ENCODE peak calls at places on chromosomes 4 and X, in eight cellular contexts. T is HFF-Myc; U is endothelial cell of umbilical vein; M is endodermal cell; Z is CD4-positive, CD25-positive, alpha-beta regulatory T cell; D is tibial nerve; S is aorta; B is AG04450. L is an unnamed sample.

GRCh38 chr4:76691767-76692689 is 205.9 kb downstream of the SOWAHB start:
- DNase-seq in T (no peak), U (no peak), M (no peak), Z (no peak), D (no peak), S (no peak), B (no peak), L (no peak)

GRCh38 chr4:38728651-38729141 is 54.1 kb downstream of the TLR10 start:
- DNase-seq in T (no peak), U (no peak), M (peak), Z (peak), D (no peak), S (no peak), B (no peak), L (peak)

GRCh38 chr4:2330119-2331042 is 68.5 kb upstream of the MXD4 start:
- DNase-seq in T (peak), U (peak), M (no peak), Z (no peak), D (no peak), S (peak), B (peak), L (peak)

GRCh38 chrX:29257516-29257915 is 670.3 kb downstream of the IL1RAPL1 start:
- DNase-seq in T (no peak), U (no peak), M (no peak), Z (no peak), D (no peak), S (no peak), B (peak), L (no peak)

GRCh38 chr4:169345207-169345788 is 74.5 kb upstream of the SH3RF1 start:
- DNase-seq in T (peak), U (peak), M (no peak), Z (no peak), D (no peak), S (no peak), B (no peak), L (no peak)

GRCh38 chr4:75820676-75821075 is 81.6 kb downstream of the PPEF2 start:
- DNase-seq in T (no peak), U (no peak), M (no peak), Z (no peak), D (no peak), S (no peak), B (no peak), L (no peak)

GRCh38 chrX:19585370-19586082 is 70.2 kb upstream of the MAP3K15 start:
- DNase-seq in T (no peak), U (no peak), M (no peak), Z (no peak), D (no peak), S (no peak), B (no peak), L (no peak)

GRCh38 chr4:6221296-6221850 is 21.0 kb upstream of the JAKMIP1 start:
- DNase-seq in T (no peak), U (no peak), M (peak), Z (no peak), D (no peak), S (no peak), B (no peak), L (peak)

GRCh38 chr4:112348488-112349158 is 51.5 kb downstream of the ALPK1 start:
- DNase-seq in T (peak), U (peak), M (peak), Z (no peak), D (peak), S (peak), B (peak), L (peak)

GRCh38 chr4:113154281-113154680 is 104.8 kb downstream of the ANK2 start:
- DNase-seq in T (no peak), U (no peak), M (no peak), Z (no peak), D (no peak), S (no peak), B (no peak), L (no peak)

GRCh38 chrX:95318882-95319281 is 1365.8 kb upstream of the DIAPH2 start:
- DNase-seq in T (no peak), U (no peak), M (peak), Z (peak), D (no peak), S (no peak), B (no peak), L (peak)

GRCh38 chr4:766152-766515 is 59.8 kb downstream of the CPLX1 start:
- DNase-seq in T (no peak), U (no peak), M (no peak), Z (no peak), D (no peak), S (no peak), B (no peak), L (peak)

GRCh38 chr4:2797545-2798305 is 4.8 kb downstream of the SH3BP2 start:
- DNase-seq in T (no peak), U (no peak), M (no peak), Z (peak), D (no peak), S (no peak), B (no peak), L (no peak)

GRCh38 chr4:119865789-119866188 is 200.9 kb downstream of the MAD2L1 start:
- DNase-seq in T (no peak), U (no peak), M (no peak), Z (no peak), D (no peak), S (no peak), B (no peak), L (no peak)

GRCh38 chr4:113476800-113477199 is 284.7 kb downstream of the CAMK2D start:
- DNase-seq in T (no peak), U (no peak), M (no peak), Z (peak), D (no peak), S (no peak), B (no peak), L (no peak)

GRCh38 chrX:133645251-133645650 is 230.0 kb upstream of the GPC4 start:
- DNase-seq in T (no peak), U (no peak), M (no peak), Z (no peak), D (no peak), S (no peak), B (no peak), L (no peak)

GRCh38 chr4:167143018-167143417 is 91.3 kb downstream of the SPOCK3 start:
- DNase-seq in T (no peak), U (no peak), M (no peak), Z (no peak), D (no peak), S (no peak), B (no peak), L (no peak)

GRCh38 chrX:150517303-150517896 is 51.0 kb upstream of the MTM1 start:
- DNase-seq in T (no peak), U (no peak), M (no peak), Z (no peak), D (no peak), S (no peak), B (peak), L (no peak)

GRCh38 chrX:3713225-3713936 is at the start of gene PRKX:
- DNase-seq in T (no peak), U (peak), M (peak), Z (peak), D (no peak), S (peak), B (no peak), L (peak)

GRCh38 chr4:26594778-26595177 is 10.9 kb downstream of the TBC1D19 start:
- DNase-seq in T (no peak), U (no peak), M (no peak), Z (no peak), D (no peak), S (no peak), B (no peak), L (no peak)

GRCh38 chrX:38654302-38654701 is 93.0 kb downstream of the TSPAN7 start:
- DNase-seq in T (no peak), U (peak), M (no peak), Z (peak), D (peak), S (no peak), B (no peak), L (peak)

GRCh38 chrX:55118574-55118973 is 29.8 kb downstream of the PAGE2 start:
- DNase-seq in T (no peak), U (peak), M (no peak), Z (peak), D (no peak), S (no peak), B (no peak), L (no peak)

GRCh38 chrX:154751669-154752271 is 893 bp upstream of the GAB3 start:
- DNase-seq in T (no peak), U (peak), M (no peak), Z (no peak), D (no peak), S (no peak), B (no peak), L (no peak)

GRCh38 chrX:154749856-154750255 is 1.0 kb downstream of the GAB3 start:
- DNase-seq in T (no peak), U (no peak), M (no peak), Z (no peak), D (no peak), S (no peak), B (no peak), L (no peak)

GRCh38 chrX:154750301-154751120 is at the start of gene GAB3:
- DNase-seq in T (no peak), U (peak), M (peak), Z (peak), D (no peak), S (peak), B (no peak), L (peak)

GRCh38 chrX:154748712-154749339 is 2.1 kb downstream of the GAB3 start:
- DNase-seq in T (no peak), U (peak), M (peak), Z (peak), D (peak), S (no peak), B (no peak), L (peak)

GRCh38 chrX:154751121-154751668 is 318 bp upstream of the GAB3 start:
- DNase-seq in T (no peak), U (no peak), M (peak), Z (no peak), D (no peak), S (peak), B (no peak), L (no peak)
- H3K4me3 ChIP-seq in T (no peak), U (no peak), M (no peak), Z (peak), D (peak), S (peak), B (peak), L (peak)

GRCh38 chr4:155442267-155443105 is 65.7 kb upstream of the MAP9 start:
- DNase-seq in T (peak), U (peak), M (peak), Z (peak), D (peak), S (peak), B (no peak), L (peak)
- H3K4me3 ChIP-seq in T (no peak), U (no peak), M (no peak), Z (no peak), D (no peak), S (peak), B (no peak), L (no peak)

DNA sequence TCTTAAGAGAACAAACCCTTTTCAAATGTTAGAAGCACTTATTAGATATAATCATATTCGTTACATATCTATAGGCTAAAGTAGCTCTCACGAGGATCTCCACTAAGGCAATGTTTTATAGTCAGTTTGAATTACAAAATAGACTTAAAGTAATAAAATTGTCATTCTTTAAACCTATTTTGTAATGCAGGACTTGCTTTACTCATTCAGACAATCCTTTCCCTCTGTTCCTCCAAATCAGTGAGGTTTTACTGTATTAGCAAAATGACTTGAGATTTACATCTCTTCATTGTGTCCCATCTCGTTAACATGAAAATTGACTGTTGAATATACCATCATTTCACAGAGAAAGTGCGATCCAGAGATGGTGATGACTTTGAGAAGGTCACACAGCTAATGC is 264.4 kb downstream of the THOC2 start:
- DNase-seq in T (no peak), U (no peak), M (no peak), Z (no peak), D (no peak), S (no peak), B (no peak), L (no peak)
- H3K4me3 ChIP-seq in T (no peak), U (no peak), M (no peak), Z (no peak), D (no peak), S (no peak), B (no peak), L (no peak)

DNA sequence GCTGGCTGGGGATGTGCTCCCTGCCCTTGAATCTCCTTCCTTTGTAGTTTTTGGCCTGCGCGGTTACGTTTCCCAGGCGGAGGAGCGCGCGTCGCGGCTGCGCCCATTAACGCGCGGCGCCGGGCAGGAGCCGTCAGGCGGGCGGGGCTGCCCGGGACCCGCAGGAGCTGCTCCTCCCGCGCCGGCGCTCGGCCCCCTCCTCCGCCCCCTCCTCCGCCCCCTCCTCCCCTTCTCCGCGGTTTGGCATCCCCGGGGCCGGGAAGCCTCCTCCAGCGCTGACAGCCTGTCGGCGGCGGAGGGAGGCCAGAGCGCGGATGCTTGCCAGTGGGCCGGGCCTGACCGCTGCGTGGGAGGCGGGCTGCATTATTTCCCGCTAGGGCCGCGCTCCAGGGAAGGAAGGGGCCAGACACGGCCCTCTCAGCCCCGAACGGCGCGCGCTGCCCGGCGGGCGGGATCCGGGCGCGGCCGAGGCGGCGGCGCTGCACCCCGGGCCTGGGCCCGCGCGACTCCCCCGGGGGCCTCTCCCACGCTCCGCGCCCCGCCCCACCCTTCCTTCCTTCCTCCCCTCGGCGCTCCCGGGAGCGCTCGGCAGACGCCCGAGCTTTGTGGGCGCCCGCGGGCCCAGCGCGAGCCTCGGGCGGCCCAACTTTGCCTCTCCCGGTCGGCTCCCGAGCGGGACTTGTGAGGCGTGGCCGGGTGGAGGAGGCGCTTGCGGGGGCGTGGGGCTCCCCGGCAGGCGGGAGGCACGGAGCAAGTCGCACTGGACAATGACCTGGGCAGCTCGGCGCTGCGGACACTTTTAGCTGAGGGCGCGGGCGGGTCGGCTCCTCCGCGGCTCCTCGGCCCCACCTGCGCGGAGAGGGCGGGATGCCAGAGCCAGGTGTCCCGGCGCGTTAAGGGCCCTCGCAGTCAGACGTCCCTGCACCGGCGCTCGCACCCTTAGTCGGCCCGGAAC is at the start of gene DCLK2:
- DNase-seq in T (no peak), U (peak), M (peak), Z (no peak), D (peak), S (peak), B (peak), L (peak)
- H3K4me3 ChIP-seq in T (peak), U (peak), M (peak), Z (no peak), D (peak), S (peak), B (peak), L (peak)

GRCh38 chrX:68684919-68685304 is 37.4 kb downstream of the STARD8 start:
- DNase-seq in T (no peak), U (no peak), M (no peak), Z (no peak), D (no peak), S (no peak), B (no peak), L (no peak)

GRCh38 chrX:68685722-68686683 is 38.5 kb downstream of the STARD8 start:
- DNase-seq in T (no peak), U (peak), M (peak), Z (peak), D (no peak), S (peak), B (peak), L (peak)

GRCh38 chrX:68683580-68683979 is 36.1 kb downstream of the STARD8 start:
- DNase-seq in T (no peak), U (no peak), M (no peak), Z (no peak), D (no peak), S (no peak), B (no peak), L (no peak)

GRCh38 chrX:68682790-68683189 is 35.3 kb downstream of the STARD8 start:
- DNase-seq in T (no peak), U (no peak), M (no peak), Z (no peak), D (no peak), S (no peak), B (no peak), L (no peak)

DNA sequence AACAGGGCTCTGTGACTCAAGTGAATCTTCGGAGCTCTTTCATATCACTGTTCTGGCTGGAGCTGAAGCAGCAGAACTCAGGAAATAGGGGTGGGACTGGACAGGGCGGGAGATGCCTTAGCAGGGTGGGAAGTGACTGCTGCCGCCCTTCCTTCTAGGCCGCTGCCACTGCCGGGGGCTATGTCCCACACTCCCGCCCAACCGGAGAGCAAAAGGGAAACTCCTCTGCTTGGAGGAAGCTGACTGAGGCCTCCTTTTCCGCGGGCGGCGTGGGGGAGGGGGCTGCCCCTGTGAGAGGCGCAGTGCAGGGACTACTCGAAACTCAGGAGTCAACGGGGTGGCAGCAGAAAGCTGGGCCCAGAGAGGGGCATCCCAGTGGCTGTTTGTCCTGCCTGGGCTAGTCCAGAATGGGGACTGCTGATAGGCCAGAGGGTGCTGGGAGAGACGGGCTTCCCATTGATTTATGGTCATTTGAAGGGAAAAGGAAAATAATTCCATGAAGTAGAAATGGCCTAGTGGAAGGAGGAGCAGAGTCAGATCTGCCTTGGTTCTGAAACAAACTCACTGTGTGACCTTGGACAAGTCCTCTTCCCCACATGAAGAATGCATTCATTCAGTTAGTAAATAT is 36.9 kb downstream of the STARD8 start:
- DNase-seq in T (no peak), U (peak), M (no peak), Z (no peak), D (no peak), S (peak), B (no peak), L (peak)
- H3K4me3 ChIP-seq in T (no peak), U (no peak), M (no peak), Z (no peak), D (no peak), S (no peak), B (no peak), L (no peak)

GRCh38 chr4:182264139-182264752 is 21.0 kb downstream of the TENM3 start:
- DNase-seq in T (no peak), U (no peak), M (no peak), Z (no peak), D (no peak), S (no peak), B (no peak), L (no peak)
- H3K4me3 ChIP-seq in T (no peak), U (no peak), M (no peak), Z (no peak), D (no peak), S (no peak), B (no peak), L (no peak)

DNA sequence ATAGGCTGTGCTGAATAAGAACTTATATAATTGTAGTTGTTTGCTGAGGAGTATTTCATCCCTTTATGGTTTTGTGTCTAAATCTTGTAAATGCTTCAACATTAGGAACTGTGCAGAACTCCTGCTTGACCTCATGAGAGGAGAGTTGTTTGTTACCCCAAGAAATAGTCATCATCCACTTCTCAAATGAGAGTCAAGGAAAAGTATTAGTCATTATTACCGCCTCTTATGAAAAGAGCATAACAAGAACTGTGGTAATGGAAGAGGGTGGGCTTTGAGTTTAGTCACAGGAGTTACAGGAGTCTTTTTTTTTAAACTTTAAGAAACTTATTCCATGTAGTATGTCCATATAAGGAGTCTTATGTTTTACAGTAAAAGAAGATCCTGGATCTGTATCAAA is 132.9 kb downstream of the RAP1GDS1 start:
- DNase-seq in T (no peak), U (no peak), M (no peak), Z (no peak), D (no peak), S (no peak), B (no peak), L (no peak)
- H3K4me3 ChIP-seq in T (no peak), U (no peak), M (no peak), Z (no peak), D (no peak), S (no peak), B (no peak), L (no peak)

DNA sequence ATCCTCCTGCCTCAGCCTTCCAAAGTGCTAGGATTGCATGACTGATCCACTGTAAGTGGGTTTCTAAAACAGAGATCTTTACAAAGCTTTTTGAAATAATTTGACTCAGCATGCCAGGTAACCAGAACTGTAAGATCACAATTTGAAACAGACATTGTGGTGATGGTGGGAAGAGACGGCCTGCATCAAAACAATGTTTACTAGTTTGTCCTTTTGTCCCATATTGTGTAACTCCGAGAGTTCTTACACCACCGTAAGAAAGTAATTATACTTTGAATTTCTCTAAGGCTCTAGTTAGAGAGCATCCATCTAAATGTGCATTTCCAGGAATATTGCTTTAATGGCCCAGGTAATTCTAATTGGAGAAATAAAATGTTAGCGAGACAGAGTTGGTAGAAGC is 594 bp upstream of the ARHGAP24 start:
- DNase-seq in T (no peak), U (no peak), M (no peak), Z (no peak), D (no peak), S (no peak), B (no peak), L (no peak)
- H3K4me3 ChIP-seq in T (peak), U (no peak), M (peak), Z (no peak), D (peak), S (no peak), B (peak), L (peak)

L was measured in H7.